ENCODE peak calls at places on chromosomes 13 and 19, in seven cellular contexts. One of them, this sample, is unnamed.

GRCh38 chr19:18762125-18763023 is 28.7 kb downstream of the COMP start:
- DNase-seq in PC-3: peak
- DNase-seq in AG10803: no peak
- DNase-seq in thoracic aorta: no peak
- DNase-seq in HFF-Myc: no peak
- DNase-seq in cardiac fibroblast: peak
- DNase-seq in foreskin fibroblast: no peak
- DNase-seq in this sample: no peak

GRCh38 chr19:11506101-11506555 is 489 bp upstream of the ZNF653 start:
- DNase-seq in AG10803: no peak
- DNase-seq in foreskin fibroblast: no peak
- DNase-seq in PC-3: no peak
- DNase-seq in HFF-Myc: no peak
- DNase-seq in thoracic aorta: no peak
- DNase-seq in cardiac fibroblast: no peak
- DNase-seq in this sample: no peak

GRCh38 chr13:113034451-113035208 is 65.6 kb downstream of the MCF2L start:
- DNase-seq in cardiac fibroblast: peak
- DNase-seq in HFF-Myc: peak
- DNase-seq in thoracic aorta: no peak
- DNase-seq in AG10803: peak
- DNase-seq in PC-3: peak
- DNase-seq in foreskin fibroblast: peak
- DNase-seq in this sample: no peak

GRCh38 chr19:35236638-35237400 is 8.3 kb upstream of the FAM187B start:
- DNase-seq in HFF-Myc: no peak
- DNase-seq in cardiac fibroblast: no peak
- DNase-seq in PC-3: peak
- DNase-seq in foreskin fibroblast: no peak
- DNase-seq in AG10803: no peak
- DNase-seq in thoracic aorta: no peak
- DNase-seq in this sample: no peak

GRCh38 chr19:16076958-16077611 is 790 bp downstream of the TPM4 start:
- DNase-seq in PC-3: no peak
- DNase-seq in AG10803: peak
- DNase-seq in foreskin fibroblast: no peak
- DNase-seq in HFF-Myc: no peak
- DNase-seq in thoracic aorta: no peak
- DNase-seq in cardiac fibroblast: peak
- DNase-seq in this sample: no peak

GRCh38 chr13:51637852-51638496 is 53.7 kb downstream of the WDFY2 start:
- DNase-seq in PC-3: no peak
- DNase-seq in thoracic aorta: no peak
- DNase-seq in foreskin fibroblast: no peak
- DNase-seq in HFF-Myc: no peak
- DNase-seq in AG10803: no peak
- DNase-seq in cardiac fibroblast: no peak
- DNase-seq in this sample: no peak

GRCh38 chr19:41064974-41065569 is 23.2 kb upstream of the CYP2A13 start:
- DNase-seq in foreskin fibroblast: peak
- DNase-seq in thoracic aorta: no peak
- DNase-seq in AG10803: peak
- DNase-seq in HFF-Myc: peak
- DNase-seq in cardiac fibroblast: peak
- DNase-seq in PC-3: peak
- DNase-seq in this sample: peak

GRCh38 chr19:49017666-49018351 is 918 bp upstream of the LHB start:
- DNase-seq in thoracic aorta: no peak
- DNase-seq in cardiac fibroblast: peak
- DNase-seq in PC-3: peak
- DNase-seq in foreskin fibroblast: peak
- DNase-seq in AG10803: peak
- DNase-seq in HFF-Myc: peak
- DNase-seq in this sample: no peak

GRCh38 chr19:10871711-10872550 is 578 bp downstream of the CARM1 start:
- DNase-seq in AG10803: no peak
- DNase-seq in thoracic aorta: no peak
- DNase-seq in cardiac fibroblast: no peak
- DNase-seq in PC-3: peak
- DNase-seq in HFF-Myc: no peak
- DNase-seq in foreskin fibroblast: no peak
- DNase-seq in this sample: no peak

GRCh38 chr13:75507027-75508001 is 25.3 kb upstream of the TBC1D4 start:
- DNase-seq in foreskin fibroblast: no peak
- DNase-seq in PC-3: no peak
- DNase-seq in cardiac fibroblast: peak
- DNase-seq in AG10803: no peak
- DNase-seq in thoracic aorta: no peak
- DNase-seq in HFF-Myc: no peak
- DNase-seq in this sample: no peak

GRCh38 chr19:49911381-49912145 is 14.9 kb upstream of the IL4I1 start:
- DNase-seq in PC-3: no peak
- DNase-seq in HFF-Myc: no peak
- DNase-seq in AG10803: no peak
- DNase-seq in foreskin fibroblast: no peak
- DNase-seq in thoracic aorta: no peak
- DNase-seq in cardiac fibroblast: peak
- DNase-seq in this sample: no peak

DNA sequence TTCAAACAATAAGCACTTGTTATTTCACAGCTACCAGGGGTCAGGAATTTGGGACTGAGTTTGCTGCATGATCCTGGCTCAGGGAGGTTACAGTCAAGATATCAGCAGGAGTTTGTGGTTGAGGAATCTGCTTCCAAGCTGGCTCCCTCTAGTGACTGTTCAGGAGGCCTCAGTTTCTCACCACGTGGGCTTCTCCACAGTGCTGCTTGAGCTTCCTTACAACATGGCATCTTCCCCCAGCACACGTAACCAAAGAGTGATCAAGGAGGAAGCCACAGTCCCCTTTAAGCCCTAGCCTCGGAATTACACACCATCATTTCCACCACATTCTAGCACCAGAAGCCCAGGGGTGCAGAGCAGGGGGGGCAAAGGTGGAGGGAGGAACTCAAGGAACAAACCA is 28.8 kb downstream of the CELF5 start:
- DNase-seq in AG10803: no peak
- DNase-seq in thoracic aorta: no peak
- DNase-seq in foreskin fibroblast: no peak
- DNase-seq in HFF-Myc: no peak
- DNase-seq in PC-3: no peak
- DNase-seq in cardiac fibroblast: peak
- DNase-seq in this sample: no peak
- TF ChIP-seq CTCF in AG10803: no peak
- TF ChIP-seq CTCF in thoracic aorta: no peak
- TF ChIP-seq CTCF in foreskin fibroblast: no peak
- TF ChIP-seq CTCF in HFF-Myc: no peak
- TF ChIP-seq CTCF in PC-3: no peak
- TF ChIP-seq CTCF in cardiac fibroblast: no peak
- TF ChIP-seq CTCF in this sample: peak

GRCh38 chr13:97224544-97225324 is 2.6 kb downstream of the MBNL2 start:
- DNase-seq in cardiac fibroblast: peak
- DNase-seq in foreskin fibroblast: no peak
- DNase-seq in AG10803: peak
- DNase-seq in PC-3: peak
- DNase-seq in thoracic aorta: no peak
- DNase-seq in HFF-Myc: no peak
- DNase-seq in this sample: no peak

GRCh38 chr13:97221989-97222700 is at the start of gene MBNL2:
- DNase-seq in thoracic aorta: peak
- DNase-seq in AG10803: peak
- DNase-seq in HFF-Myc: peak
- DNase-seq in PC-3: peak
- DNase-seq in foreskin fibroblast: peak
- DNase-seq in cardiac fibroblast: peak
- DNase-seq in this sample: peak

GRCh38 chr13:97223711-97224461 is 1.8 kb downstream of the MBNL2 start:
- DNase-seq in AG10803: peak
- DNase-seq in HFF-Myc: peak
- DNase-seq in foreskin fibroblast: peak
- DNase-seq in thoracic aorta: no peak
- DNase-seq in cardiac fibroblast: peak
- DNase-seq in PC-3: peak
- DNase-seq in this sample: no peak

GRCh38 chr13:97221491-97221890 is 642 bp upstream of the MBNL2 start:
- DNase-seq in PC-3: no peak
- DNase-seq in cardiac fibroblast: no peak
- DNase-seq in HFF-Myc: no peak
- DNase-seq in thoracic aorta: no peak
- DNase-seq in foreskin fibroblast: no peak
- DNase-seq in AG10803: no peak
- DNase-seq in this sample: no peak

DNA sequence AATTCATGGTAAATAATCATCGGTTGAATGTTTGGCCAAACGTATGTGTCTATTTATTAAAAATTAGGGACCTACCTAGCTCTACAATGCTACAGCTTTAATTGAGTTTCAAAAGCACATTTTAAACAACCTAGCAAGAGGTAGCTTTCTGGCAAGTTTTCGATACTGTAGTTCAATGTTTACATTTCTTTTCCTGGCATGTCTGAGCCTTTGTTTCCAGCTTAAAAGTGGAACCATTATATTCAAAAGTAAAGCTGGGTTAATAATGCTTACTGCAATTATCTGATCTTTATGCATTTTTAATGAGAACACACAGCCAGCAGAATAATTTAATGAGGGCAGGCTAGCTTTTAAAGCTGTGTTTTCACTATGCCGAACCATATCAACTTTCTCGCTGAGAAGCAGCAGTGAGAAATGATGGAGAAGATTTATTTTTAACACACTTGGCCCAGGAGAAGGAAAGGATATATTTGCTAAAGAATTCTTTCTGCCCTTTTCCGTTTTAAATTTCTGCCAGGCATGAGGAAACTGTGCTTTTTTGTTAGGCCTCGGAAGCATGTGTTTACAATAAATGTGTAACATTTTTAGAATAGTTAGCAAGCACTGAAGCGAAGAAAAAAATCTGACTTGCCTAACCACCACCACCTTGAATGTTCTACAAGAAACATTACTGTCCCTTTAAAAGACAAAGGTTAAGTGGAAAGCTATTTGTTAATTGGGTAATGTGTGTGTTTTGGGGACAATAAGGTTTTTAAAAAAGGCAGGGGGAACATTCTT is 989 bp downstream of the MBNL2 start:
- DNase-seq in cardiac fibroblast: peak
- DNase-seq in foreskin fibroblast: peak
- DNase-seq in HFF-Myc: no peak
- DNase-seq in AG10803: peak
- DNase-seq in thoracic aorta: no peak
- DNase-seq in PC-3: peak
- DNase-seq in this sample: no peak
- H3K4me3 ChIP-seq in cardiac fibroblast: peak
- H3K4me3 ChIP-seq in foreskin fibroblast: peak
- H3K4me3 ChIP-seq in HFF-Myc: peak
- H3K4me3 ChIP-seq in AG10803: peak
- H3K4me3 ChIP-seq in thoracic aorta: peak
- H3K4me3 ChIP-seq in PC-3: peak
- H3K4me3 ChIP-seq in this sample: peak

GRCh38 chr13:111458739-111459138 is 138.3 kb downstream of the TEX29 start:
- DNase-seq in cardiac fibroblast: no peak
- DNase-seq in foreskin fibroblast: no peak
- DNase-seq in AG10803: no peak
- DNase-seq in thoracic aorta: no peak
- DNase-seq in HFF-Myc: no peak
- DNase-seq in PC-3: no peak
- DNase-seq in this sample: no peak

GRCh38 chr13:111461445-111462149 is 141.2 kb downstream of the TEX29 start:
- DNase-seq in foreskin fibroblast: no peak
- DNase-seq in cardiac fibroblast: no peak
- DNase-seq in HFF-Myc: no peak
- DNase-seq in AG10803: no peak
- DNase-seq in thoracic aorta: no peak
- DNase-seq in PC-3: no peak
- DNase-seq in this sample: no peak

GRCh38 chr13:111462221-111462764 is 141.9 kb downstream of the TEX29 start:
- DNase-seq in thoracic aorta: no peak
- DNase-seq in cardiac fibroblast: no peak
- DNase-seq in AG10803: no peak
- DNase-seq in HFF-Myc: no peak
- DNase-seq in PC-3: no peak
- DNase-seq in foreskin fibroblast: no peak
- DNase-seq in this sample: no peak

GRCh38 chr13:111459803-111460547 is 139.5 kb downstream of the TEX29 start:
- DNase-seq in cardiac fibroblast: no peak
- DNase-seq in thoracic aorta: no peak
- DNase-seq in AG10803: no peak
- DNase-seq in HFF-Myc: no peak
- DNase-seq in foreskin fibroblast: no peak
- DNase-seq in PC-3: no peak
- DNase-seq in this sample: no peak

GRCh38 chr13:111460548-111461444 is 140.4 kb downstream of the TEX29 start:
- DNase-seq in PC-3: peak
- DNase-seq in AG10803: peak
- DNase-seq in foreskin fibroblast: peak
- DNase-seq in cardiac fibroblast: peak
- DNase-seq in thoracic aorta: no peak
- DNase-seq in HFF-Myc: peak
- DNase-seq in this sample: no peak
- TF ChIP-seq CTCF in PC-3: peak
- TF ChIP-seq CTCF in AG10803: peak
- TF ChIP-seq CTCF in foreskin fibroblast: peak
- TF ChIP-seq CTCF in cardiac fibroblast: peak
- TF ChIP-seq CTCF in thoracic aorta: peak
- TF ChIP-seq CTCF in HFF-Myc: peak
- TF ChIP-seq CTCF in this sample: peak

GRCh38 chr19:45767881-45768643 is 990 bp downstream of the SIX5 start:
- DNase-seq in AG10803: peak
- DNase-seq in HFF-Myc: no peak
- DNase-seq in cardiac fibroblast: peak
- DNase-seq in thoracic aorta: no peak
- DNase-seq in foreskin fibroblast: peak
- DNase-seq in PC-3: peak
- DNase-seq in this sample: no peak

GRCh38 chr19:45765365-45766292 is 3.4 kb downstream of the SIX5 start:
- DNase-seq in foreskin fibroblast: no peak
- DNase-seq in cardiac fibroblast: no peak
- DNase-seq in HFF-Myc: no peak
- DNase-seq in PC-3: no peak
- DNase-seq in AG10803: no peak
- DNase-seq in thoracic aorta: no peak
- DNase-seq in this sample: no peak

GRCh38 chr19:45767410-45767880 is 1.6 kb downstream of the SIX5 start:
- DNase-seq in foreskin fibroblast: peak
- DNase-seq in AG10803: peak
- DNase-seq in cardiac fibroblast: peak
- DNase-seq in PC-3: peak
- DNase-seq in HFF-Myc: no peak
- DNase-seq in thoracic aorta: no peak
- DNase-seq in this sample: no peak

GRCh38 chr19:45766293-45766918 is 2.6 kb downstream of the SIX5 start:
- DNase-seq in AG10803: no peak
- DNase-seq in PC-3: no peak
- DNase-seq in thoracic aorta: no peak
- DNase-seq in HFF-Myc: no peak
- DNase-seq in cardiac fibroblast: no peak
- DNase-seq in foreskin fibroblast: no peak
- DNase-seq in this sample: no peak

GRCh38 chr19:45766919-45767346 is 2.1 kb downstream of the SIX5 start:
- DNase-seq in AG10803: no peak
- DNase-seq in foreskin fibroblast: no peak
- DNase-seq in cardiac fibroblast: no peak
- DNase-seq in thoracic aorta: no peak
- DNase-seq in HFF-Myc: no peak
- DNase-seq in PC-3: no peak
- DNase-seq in this sample: no peak
- H3K4me3 ChIP-seq in AG10803: peak
- H3K4me3 ChIP-seq in foreskin fibroblast: peak
- H3K4me3 ChIP-seq in cardiac fibroblast: peak
- H3K4me3 ChIP-seq in thoracic aorta: peak
- H3K4me3 ChIP-seq in HFF-Myc: peak
- H3K4me3 ChIP-seq in PC-3: peak
- H3K4me3 ChIP-seq in this sample: no peak

This sample was measured in GM12864.